ENCODE peak calls at places on chromosome 2, in six cellular contexts. P is tibial artery, N is type B pancreatic cell, T is NB4, Y is fibroblast of lung, E is endothelial cell of umbilical vein. O is an unnamed sample.
A peak's percentile ranks its signal among the peaks of the same experiment; 100 is the strongest.

GRCh38 chr2:227597993-227598392 is 700 bp upstream of the SCYGR2 start:
- DNase-seq in E (no peak), T (no peak), Y (peak; percentile 26), N (no peak), P (no peak), O (no peak)

GRCh38 chr2:241844066-241844728 is 14.5 kb downstream of the PDCD1 start:
- DNase-seq in T (peak; percentile 87), P (peak; percentile 57), N (peak; percentile 74), Y (peak; percentile 67), E (peak; percentile 44), O (no peak)

GRCh38 chr2:74573747-74574562 is 19.4 kb downstream of the DOK1 start:
- DNase-seq in N (no peak), Y (peak; percentile 44), P (no peak), T (peak; percentile 96), E (peak; percentile 24), O (peak; percentile 71)

GRCh38 chr2:226802573-226802972 is 3.0 kb upstream of the IRS1 start:
- DNase-seq in Y (peak; percentile 69), T (peak; percentile 90), P (no peak), E (peak; percentile 59), N (no peak), O (peak; percentile 86)

GRCh38 chr2:71829008-71829407 is 318.7 kb downstream of the CYP26B1 start:
- DNase-seq in T (no peak), Y (peak; percentile 41), N (no peak), E (no peak), P (no peak), O (no peak)

GRCh38 chr2:195411219-195411687 is 245.8 kb upstream of the SLC39A10 start:
- DNase-seq in P (no peak), E (no peak), Y (peak; percentile 96), T (peak; percentile 50), N (no peak), O (peak; percentile 34)

GRCh38 chr2:46434851-46435273 is 44.5 kb upstream of the TMEM247 start:
- DNase-seq in T (no peak), E (no peak), P (no peak), Y (peak; percentile 92), N (no peak), O (peak; percentile 30)

GRCh38 chr2:29309090-29310054 is 194.2 kb downstream of the CLIP4 start:
- DNase-seq in T (peak; percentile 73), P (peak; percentile 60), Y (peak; percentile 51), E (peak; percentile 27), N (no peak), O (peak; percentile 82)

GRCh38 chr2:70535573-70535972 is 18.1 kb downstream of the TGFA start:
- DNase-seq in Y (no peak), E (no peak), P (no peak), N (no peak), T (no peak), O (no peak)

GRCh38 chr2:196442211-196442610 is 197.3 kb upstream of the CCDC150 start:
- DNase-seq in P (no peak), N (no peak), E (no peak), Y (peak; percentile 6), T (no peak), O (no peak)

GRCh38 chr2:169965495-169965894 is 138.2 kb downstream of the UBR3 start:
- DNase-seq in N (no peak), E (peak; percentile 7), Y (peak; percentile 35), T (no peak), P (no peak), O (peak; percentile 4)

GRCh38 chr2:231348173-231348572 is 47.3 kb upstream of the B3GNT7 start:
- DNase-seq in E (no peak), N (no peak), Y (no peak), T (no peak), P (no peak), O (peak; percentile 45)

GRCh38 chr2:127220102-127220806 is at the start of gene CYP27C1:
- DNase-seq in E (peak; percentile 16), T (peak; percentile 54), Y (peak; percentile 44), N (no peak), P (no peak), O (no peak)

GRCh38 chr2:114499101-114499500 is 56.7 kb downstream of the DPP10 start:
- DNase-seq in T (no peak), P (no peak), N (no peak), Y (no peak), E (no peak), O (no peak)

GRCh38 chr2:118849226-118850170 is 2.0 kb upstream of the EN1 start:
- DNase-seq in Y (no peak), E (no peak), P (no peak), T (no peak), N (no peak), O (no peak)

GRCh38 chr2:68188831-68189230 is 31.1 kb downstream of the PNO1 start:
- DNase-seq in T (no peak), N (no peak), Y (no peak), P (no peak), E (no peak), O (no peak)

GRCh38 chr2:163600801-163601200 is 135.0 kb downstream of the FIGN start:
- DNase-seq in Y (no peak), E (no peak), P (no peak), N (no peak), T (no peak), O (no peak)

GRCh38 chr2:84894758-84895520 is 10.5 kb upstream of the TMSB10 start:
- DNase-seq in Y (peak; percentile 64), T (peak; percentile 52), E (peak; percentile 36), P (no peak), N (no peak), O (peak; percentile 55)

GRCh38 chr2:165870346-165870745 is 76.3 kb upstream of the GALNT3 start:
- DNase-seq in E (no peak), N (no peak), P (no peak), Y (no peak), T (no peak), O (no peak)

GRCh38 chr2:125654226-125654625 is 1001.7 kb upstream of the GYPC start:
- DNase-seq in E (no peak), Y (no peak), T (no peak), P (no peak), N (no peak), O (no peak)

GRCh38 chr2:163774862-163775261 is 39.1 kb upstream of the FIGN start:
- DNase-seq in P (no peak), Y (peak; percentile 97), N (no peak), T (no peak), E (peak; percentile 51), O (peak; percentile 79)

GRCh38 chr2:221100467-221101089 is 471.5 kb downstream of the EPHA4 start:
- DNase-seq in P (no peak), T (no peak), N (no peak), E (peak; percentile 22), Y (no peak), O (no peak)

GRCh38 chr2:43592443-43592842 is 3.4 kb downstream of the THADA start:
- DNase-seq in P (no peak), N (no peak), E (no peak), Y (peak; percentile 77), T (peak; percentile 39), O (peak; percentile 3)

GRCh38 chr2:9139491-9140443 is 66.8 kb upstream of the ASAP2 start:
- DNase-seq in N (peak; percentile 91), T (peak; percentile 75), Y (peak; percentile 44), E (peak; percentile 67), P (peak; percentile 76), O (peak; percentile 71)

GRCh38 chr2:216905649-216906048 is 45.8 kb upstream of the TNP1 start:
- DNase-seq in T (no peak), Y (no peak), N (no peak), P (no peak), E (no peak), O (no peak)

GRCh38 chr2:224151680-224152310 is 112.7 kb upstream of the SERPINE2 start:
- DNase-seq in Y (no peak), E (no peak), T (peak; percentile 5), N (no peak), P (no peak), O (no peak)

DNA sequence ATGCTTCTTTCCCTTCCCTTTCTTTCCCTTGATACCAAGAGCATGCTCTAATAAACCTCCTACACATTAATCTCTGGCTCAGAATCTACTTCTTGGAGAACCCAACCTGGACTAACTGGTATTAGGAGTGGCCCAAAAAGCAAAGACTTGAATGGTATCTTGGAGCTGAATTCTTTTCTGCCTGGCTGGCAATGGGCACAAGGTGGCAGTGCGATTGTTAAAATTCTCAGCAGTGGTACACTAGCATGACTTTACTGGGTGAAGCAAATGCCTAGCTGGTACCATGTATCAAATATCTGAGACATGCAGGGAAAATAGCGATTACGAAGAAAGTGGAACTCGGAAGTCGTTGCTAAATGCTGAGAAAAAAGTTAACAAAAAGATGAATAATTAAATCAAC is 376.1 kb downstream of the XIRP2 start:
- DNase-seq in T (peak; percentile 24), N (no peak), P (no peak), Y (no peak), E (peak; percentile 25), O (peak; percentile 35)
- TF ChIP-seq CTCF in T (peak; percentile 36), N (peak; percentile 48), P (no peak), Y (peak; percentile 25), E (no peak), O (peak; percentile 40)

DNA sequence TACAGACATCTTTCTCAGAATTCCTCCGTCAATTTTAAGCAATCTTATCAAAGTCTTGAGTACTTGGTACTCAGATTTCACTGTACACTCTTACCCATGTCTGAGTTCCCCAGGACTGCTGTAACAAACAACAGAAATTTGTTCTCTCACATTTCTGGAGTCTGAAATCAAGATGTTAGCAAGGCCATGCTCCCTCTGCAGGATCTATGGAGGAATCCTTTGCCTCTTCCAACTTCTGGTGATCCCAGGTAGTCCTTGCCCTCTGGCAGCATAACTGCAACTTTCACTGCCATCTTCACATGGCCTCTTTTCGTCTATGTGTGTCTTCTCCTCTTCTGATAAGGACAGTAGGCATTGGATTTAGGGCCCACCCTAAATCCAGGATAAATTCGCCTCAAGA is 17.1 kb upstream of the CACNB4 start:
- DNase-seq in E (no peak), N (no peak), Y (no peak), P (no peak), T (no peak), O (no peak)
- TF ChIP-seq CTCF in E (no peak), N (no peak), Y (peak; percentile 21), P (no peak), T (peak; percentile 5), O (peak; percentile 11)

DNA sequence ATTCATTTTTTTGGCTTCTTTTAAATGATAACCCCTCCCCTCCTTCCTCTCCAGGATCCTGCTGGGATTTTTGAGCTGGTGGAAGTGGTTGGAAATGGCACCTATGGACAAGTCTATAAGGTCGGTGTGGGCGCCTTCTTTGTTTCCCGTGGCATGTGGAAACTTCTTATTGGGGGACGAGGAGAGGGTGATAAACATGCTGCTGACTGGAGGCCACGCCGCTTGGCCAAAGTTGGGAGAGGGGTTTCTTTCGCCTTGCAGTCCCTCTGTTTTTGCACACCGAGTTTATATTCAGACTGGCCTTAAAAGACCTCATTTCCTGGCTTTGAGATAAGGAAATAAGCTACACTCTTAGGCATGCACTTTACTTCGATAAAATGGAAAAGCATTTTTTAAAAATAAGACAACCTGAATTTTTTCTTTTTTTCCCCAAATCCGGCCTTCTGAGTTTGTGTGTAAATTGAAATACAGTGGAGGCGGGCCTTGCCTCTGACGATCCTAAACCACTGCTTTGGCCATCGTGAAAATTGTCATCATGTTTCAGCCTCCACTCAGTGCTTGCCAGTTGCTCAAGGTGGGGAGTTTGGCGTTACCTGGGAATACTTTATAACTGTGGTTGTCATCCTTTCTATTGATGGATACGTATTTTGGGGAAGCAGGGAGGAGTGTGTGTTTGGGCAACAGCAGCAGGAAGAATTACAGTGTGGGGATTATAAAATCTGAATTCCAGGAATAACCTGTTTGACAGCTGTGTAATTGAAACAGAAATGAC is 1.1 kb downstream of the MAP4K4 start:
- DNase-seq in P (no peak), Y (peak; percentile 45), N (no peak), E (peak; percentile 69), T (peak; percentile 63), O (peak; percentile 33)
- TF ChIP-seq CTCF in P (no peak), Y (no peak), N (no peak), E (no peak), T (no peak), O (no peak)

GRCh38 chr2:144099746-144100438 is 420.0 kb downstream of the ZEB2 start:
- DNase-seq in N (no peak), E (peak; percentile 73), Y (peak; percentile 98), P (no peak), T (no peak), O (peak; percentile 80)
- TF ChIP-seq CTCF in N (no peak), E (no peak), Y (peak; percentile 8), P (no peak), T (no peak), O (peak; percentile 39)

O was measured in MCF 10A.